ENCODE peak calls at places on chromosomes 3 and 15, in four cellular contexts. One of them, this sample, is unnamed.

GRCh38 chr15:49387471-49387870 is 35.6 kb upstream of the FGF7 start:
- DNase-seq in NB4: peak; percentile 34
- DNase-seq in NCI-H524: no peak
- DNase-seq in CD4-positive, alpha-beta T cell: no peak
- DNase-seq in this sample: no peak

GRCh38 chr3:71166839-71167238 is 416.7 kb downstream of the FOXP1 start:
- DNase-seq in NB4: no peak
- DNase-seq in NCI-H524: no peak
- DNase-seq in CD4-positive, alpha-beta T cell: no peak
- DNase-seq in this sample: no peak

GRCh38 chr3:141311170-141311495 is 57.2 kb upstream of the ZBTB38 start:
- DNase-seq in NB4: no peak
- DNase-seq in NCI-H524: no peak
- DNase-seq in CD4-positive, alpha-beta T cell: no peak
- DNase-seq in this sample: no peak

GRCh38 chr3:72476139-72476483 is 372.1 kb downstream of the SHQ1 start:
- DNase-seq in NB4: no peak
- DNase-seq in NCI-H524: no peak
- DNase-seq in CD4-positive, alpha-beta T cell: no peak
- DNase-seq in this sample: no peak

GRCh38 chr15:51128701-51129100 is 34.0 kb upstream of the TNFAIP8L3 start:
- DNase-seq in NB4: no peak
- DNase-seq in NCI-H524: no peak
- DNase-seq in CD4-positive, alpha-beta T cell: no peak
- DNase-seq in this sample: no peak

GRCh38 chr3:184360834-184361531 is 422 bp downstream of the CLCN2 start:
- DNase-seq in NB4: no peak
- DNase-seq in NCI-H524: no peak
- DNase-seq in CD4-positive, alpha-beta T cell: no peak
- DNase-seq in this sample: peak; percentile 41

GRCh38 chr3:155093261-155093660 is 13.1 kb downstream of the MME start:
- DNase-seq in NB4: no peak
- DNase-seq in NCI-H524: no peak
- DNase-seq in CD4-positive, alpha-beta T cell: no peak
- DNase-seq in this sample: no peak

GRCh38 chr15:43352693-43353382 is 18.0 kb downstream of the ZSCAN29 start:
- DNase-seq in NB4: no peak
- DNase-seq in NCI-H524: no peak
- DNase-seq in CD4-positive, alpha-beta T cell: no peak
- DNase-seq in this sample: no peak

GRCh38 chr15:81410318-81410753 is 36.3 kb upstream of the TMC3 start:
- DNase-seq in NB4: peak; percentile 99
- DNase-seq in NCI-H524: peak; percentile 91
- DNase-seq in CD4-positive, alpha-beta T cell: no peak
- DNase-seq in this sample: peak; percentile 63

GRCh38 chr15:96276438-96277210 is 53.9 kb upstream of the NR2F2 start:
- DNase-seq in NB4: no peak
- DNase-seq in NCI-H524: no peak
- DNase-seq in CD4-positive, alpha-beta T cell: no peak
- DNase-seq in this sample: no peak

GRCh38 chr3:95354494-95354893 is 1291.6 kb downstream of the NSUN3 start:
- DNase-seq in NB4: no peak
- DNase-seq in NCI-H524: no peak
- DNase-seq in CD4-positive, alpha-beta T cell: no peak
- DNase-seq in this sample: no peak

GRCh38 chr15:89117790-89118189 is 29.5 kb downstream of the ABHD2 start:
- DNase-seq in NB4: no peak
- DNase-seq in NCI-H524: no peak
- DNase-seq in CD4-positive, alpha-beta T cell: no peak
- DNase-seq in this sample: peak; percentile 7